ENCODE peak calls at places on chromosome 1, in ten cellular contexts. One of them, this sample, is unnamed. For H3K4me1, the result is how much of the 10 kb centered on the place peaks cover.

GRCh38 chr1:93196591-93196990 is 16.1 kb downstream of the CCDC18 start:
- DNase-seq in lower lobe of right lung: no peak
- DNase-seq in neuronal stem cell: no peak
- DNase-seq in hepatocyte: no peak
- DNase-seq in lung: no peak
- DNase-seq in iPS DF 6.9: no peak
- DNase-seq in CD4-positive, CD25-positive, alpha-beta regulatory T cell: no peak
- DNase-seq in transverse colon: no peak
- DNase-seq in aorta: no peak
- DNase-seq in tibial artery: no peak
- DNase-seq in this sample: no peak

GRCh38 chr1:228487336-228488106 is at the start of gene RNF187:
- DNase-seq in lung: peak
- DNase-seq in tibial artery: peak
- DNase-seq in iPS DF 6.9: no peak
- DNase-seq in hepatocyte: peak
- DNase-seq in aorta: peak
- DNase-seq in CD4-positive, CD25-positive, alpha-beta regulatory T cell: peak
- DNase-seq in transverse colon: peak
- DNase-seq in lower lobe of right lung: peak
- DNase-seq in neuronal stem cell: no peak
- DNase-seq in this sample: no peak

GRCh38 chr1:109299087-109299983 is 7.5 kb downstream of the MYBPHL start:
- DNase-seq in CD4-positive, CD25-positive, alpha-beta regulatory T cell: no peak
- DNase-seq in lower lobe of right lung: no peak
- DNase-seq in lung: no peak
- DNase-seq in hepatocyte: peak
- DNase-seq in iPS DF 6.9: no peak
- DNase-seq in tibial artery: no peak
- DNase-seq in neuronal stem cell: no peak
- DNase-seq in transverse colon: no peak
- DNase-seq in aorta: no peak
- DNase-seq in this sample: no peak

GRCh38 chr1:20903452-20903851 is 116.3 kb upstream of the HP1BP3 start:
- DNase-seq in neuronal stem cell: no peak
- DNase-seq in tibial artery: no peak
- DNase-seq in lung: no peak
- DNase-seq in transverse colon: no peak
- DNase-seq in hepatocyte: no peak
- DNase-seq in aorta: no peak
- DNase-seq in lower lobe of right lung: no peak
- DNase-seq in iPS DF 6.9: no peak
- DNase-seq in CD4-positive, CD25-positive, alpha-beta regulatory T cell: peak
- DNase-seq in this sample: no peak

GRCh38 chr1:50371749-50372148 is 51.5 kb downstream of the DMRTA2 start:
- DNase-seq in lung: no peak
- DNase-seq in aorta: no peak
- DNase-seq in lower lobe of right lung: no peak
- DNase-seq in transverse colon: no peak
- DNase-seq in iPS DF 6.9: no peak
- DNase-seq in tibial artery: no peak
- DNase-seq in CD4-positive, CD25-positive, alpha-beta regulatory T cell: no peak
- DNase-seq in hepatocyte: no peak
- DNase-seq in neuronal stem cell: no peak
- DNase-seq in this sample: no peak

GRCh38 chr1:184021666-184022198 is 15.8 kb downstream of the COLGALT2 start:
- DNase-seq in lower lobe of right lung: no peak
- DNase-seq in CD4-positive, CD25-positive, alpha-beta regulatory T cell: no peak
- DNase-seq in tibial artery: no peak
- DNase-seq in neuronal stem cell: no peak
- DNase-seq in transverse colon: no peak
- DNase-seq in aorta: no peak
- DNase-seq in hepatocyte: no peak
- DNase-seq in iPS DF 6.9: no peak
- DNase-seq in lung: no peak
- DNase-seq in this sample: peak

GRCh38 chr1:15945011-15945831 is 30.7 kb downstream of the ZBTB17 start:
- DNase-seq in lung: no peak
- DNase-seq in tibial artery: no peak
- DNase-seq in neuronal stem cell: no peak
- DNase-seq in transverse colon: no peak
- DNase-seq in CD4-positive, CD25-positive, alpha-beta regulatory T cell: no peak
- DNase-seq in iPS DF 6.9: no peak
- DNase-seq in aorta: peak
- DNase-seq in lower lobe of right lung: no peak
- DNase-seq in hepatocyte: no peak
- DNase-seq in this sample: no peak

GRCh38 chr1:222189218-222189617 is 358.7 kb downstream of the HHIPL2 start:
- DNase-seq in hepatocyte: no peak
- DNase-seq in lung: no peak
- DNase-seq in lower lobe of right lung: no peak
- DNase-seq in CD4-positive, CD25-positive, alpha-beta regulatory T cell: no peak
- DNase-seq in neuronal stem cell: no peak
- DNase-seq in aorta: no peak
- DNase-seq in transverse colon: no peak
- DNase-seq in tibial artery: no peak
- DNase-seq in iPS DF 6.9: no peak
- DNase-seq in this sample: no peak

GRCh38 chr1:9371951-9372350 is 79.3 kb downstream of the SPSB1 start:
- DNase-seq in lower lobe of right lung: no peak
- DNase-seq in lung: no peak
- DNase-seq in aorta: no peak
- DNase-seq in hepatocyte: no peak
- DNase-seq in CD4-positive, CD25-positive, alpha-beta regulatory T cell: no peak
- DNase-seq in neuronal stem cell: no peak
- DNase-seq in iPS DF 6.9: no peak
- DNase-seq in transverse colon: peak
- DNase-seq in tibial artery: no peak
- DNase-seq in this sample: no peak

GRCh38 chr1:119870917-119871486 is 25.3 kb downstream of the ADAM30 start:
- DNase-seq in transverse colon: peak
- DNase-seq in hepatocyte: peak
- DNase-seq in aorta: peak
- DNase-seq in lung: peak
- DNase-seq in lower lobe of right lung: peak
- DNase-seq in tibial artery: peak
- DNase-seq in iPS DF 6.9: peak
- DNase-seq in CD4-positive, CD25-positive, alpha-beta regulatory T cell: peak
- DNase-seq in neuronal stem cell: peak
- DNase-seq in this sample: peak

GRCh38 chr1:181092883-181093282 is 4.4 kb downstream of the IER5 start:
- DNase-seq in CD4-positive, CD25-positive, alpha-beta regulatory T cell: no peak
- DNase-seq in lower lobe of right lung: no peak
- DNase-seq in tibial artery: no peak
- DNase-seq in iPS DF 6.9: no peak
- DNase-seq in aorta: no peak
- DNase-seq in neuronal stem cell: no peak
- DNase-seq in transverse colon: no peak
- DNase-seq in hepatocyte: no peak
- DNase-seq in lung: no peak
- DNase-seq in this sample: no peak

GRCh38 chr1:35574655-35575400 is 1.7 kb downstream of the TFAP2E start:
- DNase-seq in transverse colon: no peak
- DNase-seq in CD4-positive, CD25-positive, alpha-beta regulatory T cell: no peak
- DNase-seq in iPS DF 6.9: no peak
- DNase-seq in aorta: peak
- DNase-seq in hepatocyte: no peak
- DNase-seq in lung: no peak
- DNase-seq in lower lobe of right lung: no peak
- DNase-seq in tibial artery: no peak
- DNase-seq in neuronal stem cell: no peak
- DNase-seq in this sample: no peak

GRCh38 chr1:19705464-19705863 is 40.8 kb downstream of the HTR6 start:
- DNase-seq in CD4-positive, CD25-positive, alpha-beta regulatory T cell: no peak
- DNase-seq in iPS DF 6.9: no peak
- DNase-seq in tibial artery: no peak
- DNase-seq in aorta: no peak
- DNase-seq in lower lobe of right lung: no peak
- DNase-seq in transverse colon: no peak
- DNase-seq in lung: no peak
- DNase-seq in hepatocyte: no peak
- DNase-seq in neuronal stem cell: no peak
- DNase-seq in this sample: no peak

GRCh38 chr1:19710825-19711611 is 46.3 kb downstream of the HTR6 start:
- DNase-seq in lung: no peak
- DNase-seq in transverse colon: no peak
- DNase-seq in neuronal stem cell: no peak
- DNase-seq in CD4-positive, CD25-positive, alpha-beta regulatory T cell: peak
- DNase-seq in lower lobe of right lung: no peak
- DNase-seq in aorta: no peak
- DNase-seq in hepatocyte: no peak
- DNase-seq in iPS DF 6.9: no peak
- DNase-seq in tibial artery: no peak
- DNase-seq in this sample: no peak

GRCh38 chr1:19709255-19709765 is 44.6 kb downstream of the HTR6 start:
- DNase-seq in iPS DF 6.9: no peak
- DNase-seq in aorta: no peak
- DNase-seq in lung: no peak
- DNase-seq in neuronal stem cell: no peak
- DNase-seq in tibial artery: no peak
- DNase-seq in CD4-positive, CD25-positive, alpha-beta regulatory T cell: no peak
- DNase-seq in lower lobe of right lung: no peak
- DNase-seq in hepatocyte: no peak
- DNase-seq in transverse colon: no peak
- DNase-seq in this sample: no peak

GRCh38 chr1:19706136-19706535 is 41.5 kb downstream of the HTR6 start:
- DNase-seq in iPS DF 6.9: no peak
- DNase-seq in hepatocyte: no peak
- DNase-seq in transverse colon: no peak
- DNase-seq in neuronal stem cell: no peak
- DNase-seq in lung: no peak
- DNase-seq in lower lobe of right lung: no peak
- DNase-seq in aorta: no peak
- DNase-seq in CD4-positive, CD25-positive, alpha-beta regulatory T cell: no peak
- DNase-seq in tibial artery: no peak
- DNase-seq in this sample: peak

DNA sequence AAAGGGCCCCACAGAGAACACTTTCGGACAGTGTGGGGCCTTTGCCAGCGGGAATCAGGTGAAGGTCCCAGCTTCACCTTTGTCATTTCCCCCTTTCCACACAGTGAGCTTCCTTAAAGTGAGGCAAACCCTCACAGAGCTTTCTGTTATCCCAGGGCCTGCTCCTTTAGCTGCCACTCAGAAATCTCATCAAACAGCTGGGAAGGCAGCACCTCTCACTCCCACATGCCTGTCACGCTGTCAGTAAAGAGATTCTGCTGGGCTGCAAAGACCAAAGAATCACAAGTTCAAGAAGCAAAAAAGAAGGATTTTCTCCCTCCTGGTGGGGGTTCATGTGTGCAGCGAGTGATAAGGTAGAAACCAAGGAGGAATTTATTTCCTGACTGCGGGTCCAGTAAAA is 43.9 kb downstream of the HTR6 start:
- DNase-seq in transverse colon: no peak
- DNase-seq in neuronal stem cell: no peak
- DNase-seq in lung: no peak
- DNase-seq in iPS DF 6.9: no peak
- DNase-seq in CD4-positive, CD25-positive, alpha-beta regulatory T cell: no peak
- DNase-seq in hepatocyte: no peak
- DNase-seq in lower lobe of right lung: no peak
- DNase-seq in aorta: no peak
- DNase-seq in tibial artery: no peak
- DNase-seq in this sample: no peak
- H3K4me3 ChIP-seq in transverse colon: no peak
- H3K4me3 ChIP-seq in neuronal stem cell: no peak
- H3K4me3 ChIP-seq in lung: no peak
- H3K4me3 ChIP-seq in iPS DF 6.9: no peak
- H3K4me3 ChIP-seq in CD4-positive, CD25-positive, alpha-beta regulatory T cell: no peak
- H3K4me3 ChIP-seq in hepatocyte: no peak
- H3K4me3 ChIP-seq in lower lobe of right lung: no peak
- H3K4me3 ChIP-seq in aorta: no peak
- H3K4me3 ChIP-seq in tibial artery: no peak
- H3K4me3 ChIP-seq in this sample: no peak

GRCh38 chr1:32759521-32759980 is 57.0 kb upstream of the SYNC start:
- DNase-seq in lung: peak
- DNase-seq in lower lobe of right lung: peak
- DNase-seq in CD4-positive, CD25-positive, alpha-beta regulatory T cell: peak
- DNase-seq in transverse colon: peak
- DNase-seq in neuronal stem cell: no peak
- DNase-seq in hepatocyte: peak
- DNase-seq in aorta: no peak
- DNase-seq in tibial artery: no peak
- DNase-seq in iPS DF 6.9: no peak
- DNase-seq in this sample: no peak
- H3K4me1 ChIP-seq in lung: under half
- H3K4me1 ChIP-seq in lower lobe of right lung: under half
- H3K4me1 ChIP-seq in CD4-positive, CD25-positive, alpha-beta regulatory T cell: under half
- H3K4me1 ChIP-seq in transverse colon: half or more
- H3K4me1 ChIP-seq in neuronal stem cell: under half
- H3K4me1 ChIP-seq in hepatocyte: half or more
- H3K4me1 ChIP-seq in aorta: under half
- H3K4me1 ChIP-seq in tibial artery: under half
- H3K4me1 ChIP-seq in iPS DF 6.9: under half
- H3K4me1 ChIP-seq in this sample: under half

DNA sequence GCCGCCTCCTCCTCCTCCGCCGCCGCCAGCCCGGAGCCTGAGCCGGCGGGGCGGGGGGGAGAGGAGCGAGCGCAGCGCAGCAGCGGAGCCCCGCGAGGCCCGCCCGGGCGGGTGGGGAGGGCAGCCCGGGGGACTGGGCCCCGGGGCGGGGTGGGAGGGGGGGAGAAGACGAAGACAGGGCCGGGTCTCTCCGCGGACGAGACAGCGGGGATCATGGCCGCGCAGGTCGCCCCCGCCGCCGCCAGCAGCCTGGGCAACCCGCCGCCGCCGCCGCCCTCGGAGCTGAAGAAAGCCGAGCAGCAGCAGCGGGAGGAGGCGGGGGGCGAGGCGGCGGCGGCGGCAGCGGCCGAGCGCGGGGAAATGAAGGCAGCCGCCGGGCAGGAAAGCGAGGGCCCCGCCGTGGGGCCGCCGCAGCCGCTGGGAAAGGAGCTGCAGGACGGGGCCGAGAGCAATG is 403 bp downstream of the ARID1A start:
- DNase-seq in neuronal stem cell: no peak
- DNase-seq in tibial artery: no peak
- DNase-seq in iPS DF 6.9: no peak
- DNase-seq in CD4-positive, CD25-positive, alpha-beta regulatory T cell: no peak
- DNase-seq in transverse colon: peak
- DNase-seq in aorta: peak
- DNase-seq in lung: no peak
- DNase-seq in lower lobe of right lung: peak
- DNase-seq in hepatocyte: no peak
- DNase-seq in this sample: peak
- H3K4me3 ChIP-seq in neuronal stem cell: peak
- H3K4me3 ChIP-seq in tibial artery: peak
- H3K4me3 ChIP-seq in iPS DF 6.9: peak
- H3K4me3 ChIP-seq in CD4-positive, CD25-positive, alpha-beta regulatory T cell: no peak
- H3K4me3 ChIP-seq in transverse colon: peak
- H3K4me3 ChIP-seq in aorta: peak
- H3K4me3 ChIP-seq in lung: peak
- H3K4me3 ChIP-seq in lower lobe of right lung: peak
- H3K4me3 ChIP-seq in hepatocyte: peak
- H3K4me3 ChIP-seq in this sample: peak

DNA sequence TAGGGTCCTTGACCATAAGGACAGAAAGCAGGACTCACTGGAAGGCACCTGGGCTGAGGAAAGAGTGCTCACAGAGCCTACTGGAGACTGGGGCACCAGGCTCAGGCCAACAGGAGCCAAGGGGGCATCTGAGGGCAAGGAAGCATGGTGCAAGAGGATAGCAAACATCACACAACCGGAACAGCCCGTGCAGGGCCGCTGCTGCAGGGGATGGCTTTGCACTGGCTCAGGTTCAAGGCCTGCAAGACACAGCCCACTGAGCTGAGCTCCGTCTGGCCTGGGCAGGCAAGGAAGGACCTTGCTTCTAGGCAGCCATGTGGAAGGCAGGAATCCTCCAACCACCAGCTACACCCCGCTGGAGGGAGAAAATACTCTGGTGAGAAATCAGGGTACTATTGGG is 59.8 kb upstream of the KIF26B start:
- DNase-seq in CD4-positive, CD25-positive, alpha-beta regulatory T cell: no peak
- DNase-seq in aorta: no peak
- DNase-seq in lung: no peak
- DNase-seq in lower lobe of right lung: no peak
- DNase-seq in iPS DF 6.9: no peak
- DNase-seq in transverse colon: no peak
- DNase-seq in tibial artery: no peak
- DNase-seq in neuronal stem cell: no peak
- DNase-seq in hepatocyte: no peak
- DNase-seq in this sample: no peak
- H3K4me1 ChIP-seq in CD4-positive, CD25-positive, alpha-beta regulatory T cell: under half
- H3K4me1 ChIP-seq in aorta: under half
- H3K4me1 ChIP-seq in lung: under half
- H3K4me1 ChIP-seq in lower lobe of right lung: under half
- H3K4me1 ChIP-seq in iPS DF 6.9: under half
- H3K4me1 ChIP-seq in transverse colon: under half
- H3K4me1 ChIP-seq in tibial artery: under half
- H3K4me1 ChIP-seq in neuronal stem cell: under half
- H3K4me1 ChIP-seq in hepatocyte: under half
- H3K4me1 ChIP-seq in this sample: under half

This sample was measured in HAP-1.